ENCODE peak calls at places on chromosomes 3 and 15, in five cellular contexts. V, U, R, T and G are unnamed samples.

GRCh38 chr15:67101981-67102929 is 36.9 kb downstream of the SMAD3 start:
- DNase-seq in V (peak), T (peak), R (no peak), U (peak), G (no peak)

GRCh38 chr3:125077864-125078263 is 22.1 kb upstream of the HEG1 start:
- DNase-seq in V (no peak), R (no peak), U (no peak), T (no peak), G (no peak)

GRCh38 chr15:90142216-90143175 is 40.2 kb upstream of the IDH2 start:
- DNase-seq in V (no peak), R (no peak), U (no peak), T (no peak), G (no peak)

GRCh38 chr3:53194218-53195065 is 33.4 kb downstream of the PRKCD start:
- DNase-seq in T (no peak), R (peak), V (peak), U (peak), G (no peak)

GRCh38 chr3:39716849-39717248 is 92.6 kb upstream of the MYRIP start:
- DNase-seq in T (no peak), R (no peak), V (no peak), U (no peak), G (no peak)

GRCh38 chr3:88809993-88810392 is 297.4 kb upstream of the EPHA3 start:
- DNase-seq in U (no peak), T (peak), R (no peak), V (peak), G (no peak)

GRCh38 chr3:157257101-157257500 is 97.2 kb upstream of the CCNL1 start:
- DNase-seq in V (no peak), U (no peak), R (no peak), T (no peak), G (no peak)

GRCh38 chr3:188026191-188026968 is 127.6 kb upstream of the LPP start:
- DNase-seq in T (no peak), U (no peak), V (no peak), R (no peak), G (no peak)

GRCh38 chr3:124920718-124921117 is 13.8 kb downstream of the MUC13 start:
- DNase-seq in R (no peak), T (no peak), U (no peak), V (no peak), G (no peak)

GRCh38 chr3:123225557-123225956 is 23.8 kb downstream of the SEC22A start:
- DNase-seq in V (no peak), T (no peak), R (no peak), U (no peak), G (no peak)

GRCh38 chr3:39207361-39208192 is 15.2 kb upstream of the XIRP1 start:
- DNase-seq in V (no peak), U (peak), T (no peak), R (no peak), G (no peak)

GRCh38 chr3:152474585-152474984 is 205.9 kb downstream of the MBNL1 start:
- DNase-seq in V (peak), R (peak), T (peak), U (peak), G (no peak)

GRCh38 chr3:81643721-81644120 is 117.7 kb downstream of the GBE1 start:
- DNase-seq in V (peak), T (no peak), R (peak), U (peak), G (no peak)

GRCh38 chr15:77107531-77108355 is 36.8 kb upstream of the TSPAN3 start:
- DNase-seq in R (peak), U (peak), V (peak), T (no peak), G (peak)

GRCh38 chr15:77032052-77032646 is 37.2 kb downstream of the PSTPIP1 start:
- DNase-seq in V (no peak), T (no peak), U (no peak), R (no peak), G (no peak)

GRCh38 chr3:134483195-134483890 is 2.4 kb downstream of the ANAPC13 start:
- DNase-seq in V (peak), T (peak), R (no peak), U (peak), G (no peak)

GRCh38 chr3:45011756-45012441 is 14.2 kb upstream of the CLEC3B start:
- DNase-seq in R (no peak), U (peak), V (peak), T (peak), G (peak)

GRCh38 chr3:191123231-191123630 is 75.8 kb upstream of the OSTN start:
- DNase-seq in V (no peak), U (no peak), T (no peak), R (no peak), G (no peak)

GRCh38 chr15:86135030-86135429 is 55.4 kb downstream of the AGBL1 start:
- DNase-seq in T (no peak), R (no peak), U (no peak), V (no peak), G (peak)

GRCh38 chr3:138049157-138049919 is 39.4 kb downstream of the CLDN18 start:
- DNase-seq in R (peak), T (no peak), U (no peak), V (peak), G (no peak)

GRCh38 chr3:13217736-13218540 is 144.7 kb upstream of the IQSEC1 start:
- DNase-seq in T (peak), U (no peak), R (no peak), V (peak), G (no peak)

GRCh38 chr15:46636220-46636619 is 1001.4 kb downstream of the SQOR start:
- DNase-seq in T (no peak), U (no peak), R (peak), V (no peak), G (no peak)

GRCh38 chr3:66035763-66036477 is 2.8 kb downstream of the MAGI1 start:
- DNase-seq in T (no peak), R (peak), U (no peak), V (no peak), G (no peak)

GRCh38 chr3:101518421-101518871 is 5.4 kb upstream of the SENP7 start:
- DNase-seq in V (peak), R (no peak), T (peak), U (peak), G (no peak)

GRCh38 chr3:170471149-170471548 is 52.5 kb downstream of the CLDN11 start:
- DNase-seq in R (no peak), T (no peak), U (no peak), V (peak), G (no peak)

GRCh38 chr3:17195856-17196604 is 311.3 kb downstream of the PLCL2 start:
- DNase-seq in T (no peak), V (peak), U (no peak), R (peak), G (no peak)

GRCh38 chr15:63851431-63851830 is 17.7 kb upstream of the HERC1 start:
- DNase-seq in T (no peak), V (no peak), U (no peak), R (no peak), G (no peak)

GRCh38 chr15:78000089-78000926 is 77.2 kb downstream of the TBC1D2B start:
- DNase-seq in R (peak), V (peak), T (peak), U (peak), G (no peak)

GRCh38 chr3:118487734-118488133 is 546.9 kb downstream of the IGSF11 start:
- DNase-seq in T (no peak), V (no peak), R (no peak), U (no peak), G (no peak)

GRCh38 chr3:43394071-43394501 is 107.7 kb downstream of the SNRK start:
- DNase-seq in T (no peak), V (peak), U (peak), R (no peak), G (peak)

GRCh38 chr3:192445768-192446644 is 281.3 kb downstream of the FGF12 start:
- DNase-seq in U (no peak), V (no peak), T (peak), R (no peak), G (no peak)

GRCh38 chr15:92082217-92082843 is 228.8 kb downstream of the SLCO3A1 start:
- DNase-seq in R (peak), T (peak), U (peak), V (peak), G (no peak)

GRCh38 chr15:92733934-92734521 is 78.5 kb upstream of the FAM174B start:
- DNase-seq in U (peak), R (peak), V (peak), T (no peak), G (no peak)

GRCh38 chr3:9433884-9434521 is 36.6 kb downstream of the SETD5 start:
- DNase-seq in U (no peak), R (no peak), V (no peak), T (no peak), G (no peak)

GRCh38 chr15:86624261-86625036 is 544.8 kb downstream of the AGBL1 start:
- DNase-seq in T (peak), V (peak), R (peak), U (peak), G (peak)

GRCh38 chr3:61919371-61919770 is 358.0 kb downstream of the PTPRG start:
- DNase-seq in R (peak), V (no peak), T (no peak), U (no peak), G (no peak)

GRCh38 chr15:100879461-100880138 is at the start of gene ALDH1A3:
- DNase-seq in U (no peak), R (peak), T (peak), V (peak), G (no peak)
- H3K27ac ChIP-seq in U (no peak), R (no peak), T (peak), V (no peak), G (peak)

DNA sequence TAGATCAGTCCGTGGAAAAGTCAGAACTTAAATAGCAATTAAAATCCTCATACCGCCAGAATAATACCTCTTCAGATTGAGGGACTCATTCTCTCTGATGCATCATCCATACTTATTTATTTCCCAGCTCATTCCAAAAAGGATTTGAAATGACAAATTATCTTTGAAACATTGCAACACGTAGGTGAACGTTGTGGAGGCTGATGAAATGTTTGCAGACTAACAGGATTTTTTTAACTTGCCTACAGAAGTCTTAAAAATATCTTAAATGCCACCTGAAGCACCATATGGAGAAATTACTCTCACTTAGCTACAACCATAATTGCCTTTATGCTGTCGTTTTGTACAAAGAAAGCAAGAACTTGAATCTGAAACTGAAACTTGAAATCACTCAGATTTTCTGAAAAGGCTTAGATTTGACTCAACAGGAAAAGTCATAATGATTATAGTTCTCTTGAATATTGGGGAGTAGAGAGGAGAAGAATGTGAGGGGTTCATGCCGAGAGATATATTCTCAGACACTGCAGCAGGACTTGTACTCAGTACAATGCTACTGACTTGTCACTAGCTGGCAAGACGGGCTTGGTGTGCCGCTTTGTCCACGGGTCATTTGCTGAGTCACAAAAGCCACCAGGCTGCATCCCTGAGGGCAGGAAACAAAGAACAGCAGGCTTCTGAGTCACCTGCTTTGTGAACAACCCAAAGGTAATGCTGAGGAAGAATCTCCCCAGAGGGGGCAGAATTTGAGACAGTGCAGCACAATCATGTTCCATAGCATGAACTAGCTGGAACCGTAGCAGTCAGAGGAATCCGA is 7.1 kb upstream of the FMN1 start:
- DNase-seq in T (peak), R (peak), V (peak), U (peak), G (peak)
- H3K4me3 ChIP-seq in T (no peak), R (no peak), V (peak), U (no peak), G (peak)

DNA sequence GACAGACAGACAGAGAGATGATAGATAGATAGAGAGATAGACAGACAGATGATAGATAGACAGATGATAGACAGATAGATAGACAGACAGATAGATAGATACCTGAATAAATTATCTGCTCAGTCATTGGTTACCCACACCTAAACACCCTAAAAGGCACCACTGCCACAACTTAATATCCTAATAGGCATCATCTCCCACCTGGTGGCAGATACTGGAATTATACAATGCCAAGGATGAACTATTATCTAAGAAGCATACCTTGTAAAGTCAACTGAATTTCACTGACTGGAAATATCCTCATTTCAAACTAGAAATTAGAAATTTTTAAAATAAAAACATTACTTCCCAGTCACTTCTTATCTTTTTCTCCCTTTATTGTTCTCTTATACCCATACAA is 19.4 kb upstream of the ATP8B4 start:
- DNase-seq in V (peak), R (peak), T (no peak), U (no peak), G (no peak)
- TF ChIP-seq CTCF in V (peak), R (peak), T (peak), U (no peak), G (no peak)

GRCh38 chr3:150264560-150264959 is 143.5 kb upstream of the TSC22D2 start:
- DNase-seq in V (no peak), T (no peak), U (no peak), R (no peak), G (no peak)
- H3K27ac ChIP-seq in V (no peak), T (no peak), U (no peak), R (no peak), G (no peak)

GRCh38 chr3:126212250-126212628 is 31.9 kb upstream of the ALDH1L1 start:
- DNase-seq in V (no peak), T (no peak), R (no peak), U (no peak), G (no peak)
- H3K4me3 ChIP-seq in V (no peak), T (no peak), R (peak), U (no peak), G (peak)

GRCh38 chr15:97483232-97483631 is 477.3 kb upstream of the ARRDC4 start:
- DNase-seq in T (no peak), R (no peak), V (no peak), U (no peak), G (no peak)

GRCh38 chr15:97479957-97480356 is 480.5 kb upstream of the ARRDC4 start:
- DNase-seq in R (no peak), T (no peak), V (no peak), U (no peak), G (no peak)

DNA sequence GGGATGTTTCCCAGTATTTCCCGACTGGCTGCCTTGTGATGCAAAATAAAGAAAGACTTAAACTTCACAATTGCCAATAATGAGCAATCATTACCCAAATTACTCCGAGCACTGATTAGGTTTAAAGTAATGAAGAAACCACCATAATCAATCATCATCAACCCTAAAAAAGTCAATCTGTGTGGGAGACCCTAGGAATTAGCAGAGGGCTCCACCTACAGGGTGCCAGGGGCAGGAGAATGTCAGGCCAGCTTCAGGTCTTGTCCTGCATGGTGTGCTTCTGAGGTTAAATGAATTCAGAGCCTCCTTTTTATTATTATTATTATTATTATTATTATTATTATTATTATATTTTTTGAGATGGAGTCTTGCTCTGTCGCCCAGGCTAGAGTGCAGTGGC is 478.0 kb upstream of the ARRDC4 start:
- DNase-seq in U (no peak), T (no peak), R (peak), V (no peak), G (no peak)
- TF ChIP-seq CTCF in U (no peak), T (no peak), R (peak), V (no peak), G (no peak)

DNA sequence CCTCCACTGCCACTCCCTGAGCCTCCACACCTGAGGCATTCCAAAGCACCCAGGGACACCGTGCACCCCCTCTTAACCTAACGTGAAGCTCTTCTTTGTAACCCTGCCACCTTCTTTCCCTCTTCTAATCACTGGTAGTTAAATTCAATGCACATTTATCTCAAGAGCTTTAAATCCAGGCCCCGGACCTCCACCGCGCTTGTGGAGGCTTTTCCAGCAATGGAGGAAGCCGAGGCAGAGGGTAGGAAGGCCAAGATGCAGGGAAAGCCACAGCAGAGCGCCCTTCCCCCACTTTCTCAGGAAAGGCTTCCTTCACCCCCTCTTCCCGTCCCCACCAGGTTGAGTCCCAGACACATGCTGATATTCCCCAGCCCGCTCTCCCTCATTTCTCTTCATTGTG is 702 bp upstream of the ITGA11 start:
- DNase-seq in R (no peak), T (no peak), U (no peak), V (no peak), G (peak)
- H3K27ac ChIP-seq in R (no peak), T (no peak), U (no peak), V (no peak), G (no peak)

GRCh38 chr3:128998532-128998931 is 2.6 kb upstream of the EFCC1 start:
- DNase-seq in T (no peak), R (no peak), U (no peak), V (no peak), G (no peak)
- H3K4me3 ChIP-seq in T (no peak), R (no peak), U (no peak), V (no peak), G (no peak)

GRCh38 chr3:127084401-127084990 is 101.6 kb downstream of the PLXNA1 start:
- DNase-seq in T (no peak), V (no peak), U (no peak), R (no peak), G (no peak)

GRCh38 chr3:127081001-127081720 is 98.2 kb downstream of the PLXNA1 start:
- DNase-seq in R (no peak), V (no peak), U (no peak), T (no peak), G (no peak)

GRCh38 chr3:127083778-127084355 is 101.0 kb downstream of the PLXNA1 start:
- DNase-seq in V (no peak), R (peak), T (no peak), U (no peak), G (no peak)

GRCh38 chr3:127079211-127079610 is 96.3 kb downstream of the PLXNA1 start:
- DNase-seq in T (no peak), U (no peak), V (no peak), R (no peak), G (no peak)

GRCh38 chr3:127082066-127082465 is 99.2 kb downstream of the PLXNA1 start:
- DNase-seq in R (no peak), T (no peak), V (no peak), U (no peak), G (no peak)
- TF ChIP-seq CTCF in R (no peak), T (no peak), V (no peak), U (no peak), G (no peak)

DNA sequence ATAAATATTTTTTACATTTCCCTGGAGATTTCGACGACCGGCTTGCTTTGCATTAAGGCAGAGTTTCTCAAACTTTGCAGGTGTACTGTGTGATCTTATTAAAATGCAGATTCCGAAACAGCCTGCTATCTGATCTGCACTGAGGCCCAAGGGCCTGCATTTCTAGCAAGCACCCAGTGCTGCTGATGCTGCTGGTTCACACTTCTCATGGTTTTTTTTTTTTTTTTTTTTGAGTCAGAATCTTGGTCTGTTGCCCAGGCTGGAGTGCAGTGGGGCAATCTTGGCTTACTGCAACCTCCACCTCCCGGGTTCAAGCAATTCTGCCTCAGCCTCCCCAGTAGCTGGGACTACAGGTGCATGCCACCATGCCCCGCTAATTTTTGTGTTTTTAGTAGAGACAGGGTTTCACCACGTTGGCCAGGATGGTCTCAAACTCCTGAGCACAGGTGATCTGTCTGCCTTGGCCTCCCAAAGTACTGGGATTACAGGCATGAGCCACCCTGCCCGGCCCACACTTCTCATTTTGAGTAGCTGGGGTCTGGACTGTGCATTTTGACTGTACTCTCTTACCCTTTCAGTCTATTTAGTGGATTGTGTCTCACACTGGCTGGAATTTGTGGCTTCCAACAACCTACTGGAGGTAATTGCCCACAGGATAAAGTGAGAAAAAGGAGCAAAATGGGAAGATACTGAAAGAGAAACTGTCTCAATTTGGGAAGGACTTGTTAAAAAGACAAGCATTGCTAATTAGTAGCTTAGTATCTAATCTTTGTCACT is 94.1 kb downstream of the ITPR1 start:
- DNase-seq in V (no peak), R (no peak), T (no peak), U (no peak), G (no peak)
- H3K27ac ChIP-seq in V (no peak), R (no peak), T (no peak), U (no peak), G (no peak)